ENCODE peak calls at places on chromosomes 1 and 21, in eight cellular contexts. Z is OCI-LY7, E is GM20000, I is IMR-90, J is neural progenitor cell, G is astrocyte of the spinal cord, O is dorsolateral prefrontal cortex, P is LNCaP clone FGC. X is an unnamed sample.

GRCh38 chr1:119646521-119647227 is 1.4 kb downstream of the ZNF697 start:
- DNase-seq in Z (no peak), I (peak), G (peak), E (no peak), O (no peak), P (no peak), J (peak), X (peak)

GRCh38 chr1:33181038-33181861 is 593 bp downstream of the TRIM62 start:
- DNase-seq in I (peak), O (no peak), E (peak), G (peak), J (peak), P (no peak), Z (no peak), X (no peak)

GRCh38 chr1:161220002-161220401 is 3.4 kb downstream of the APOA2 start:
- DNase-seq in E (no peak), J (no peak), G (no peak), Z (no peak), I (no peak), P (no peak), O (no peak), X (no peak)

GRCh38 chr1:116909511-116910378 is at the start of gene PTGFRN:
- DNase-seq in Z (no peak), I (peak), O (no peak), E (peak), G (peak), P (no peak), J (peak), X (peak)

GRCh38 chr21:42513151-42513984 is at the start of gene SLC37A1:
- DNase-seq in P (no peak), I (no peak), J (peak), E (peak), O (peak), Z (peak), G (no peak), X (peak)

GRCh38 chr1:224736619-224737352 is 120.7 kb downstream of the CNIH3 start:
- DNase-seq in E (peak), Z (no peak), O (no peak), P (no peak), J (no peak), G (peak), I (peak), X (peak)

GRCh38 chr1:156692958-156693857 is 12.2 kb downstream of the CRABP2 start:
- DNase-seq in J (peak), E (no peak), P (no peak), O (no peak), Z (peak), G (peak), I (no peak), X (no peak)

GRCh38 chr1:37944091-37944763 is 2.6 kb downstream of the INPP5B start:
- DNase-seq in G (peak), I (peak), O (no peak), Z (no peak), E (no peak), P (no peak), J (no peak), X (peak)

GRCh38 chr1:91929246-91929645 is 20.0 kb upstream of the BRDT start:
- DNase-seq in G (no peak), I (no peak), O (no peak), P (no peak), Z (no peak), E (no peak), J (peak), X (peak)

GRCh38 chr1:93774707-93775106 is 93.1 kb upstream of the BCAR3 start:
- DNase-seq in Z (no peak), I (peak), P (no peak), G (peak), O (no peak), E (no peak), J (no peak), X (no peak)

DNA sequence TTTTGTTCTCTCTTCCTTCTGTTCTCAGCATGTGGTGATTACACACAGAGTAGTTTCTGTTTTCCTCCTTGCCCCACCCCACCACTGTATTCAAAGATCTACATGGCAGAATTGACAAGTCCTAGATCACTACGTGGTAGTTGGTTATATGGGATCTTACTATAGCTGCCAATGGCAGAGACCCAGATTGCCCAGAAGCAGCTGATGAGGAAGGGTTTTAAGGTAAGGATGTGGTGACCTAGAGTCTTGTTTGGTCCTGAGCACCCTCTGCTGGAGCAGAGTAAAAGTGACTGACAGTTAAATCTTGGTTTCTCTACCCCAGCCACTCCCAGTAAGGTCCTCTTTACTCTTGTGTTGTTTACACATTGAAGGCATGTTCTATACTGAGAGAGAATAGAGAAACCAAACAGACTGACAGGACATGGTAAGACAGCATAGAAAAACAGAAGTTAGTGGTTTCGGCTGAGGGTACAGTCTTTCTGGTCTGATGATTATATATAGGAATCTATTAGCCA is 22.8 kb upstream of the STRIP1 start:
- DNase-seq in P (peak), O (no peak), J (peak), I (peak), E (peak), G (peak), Z (peak), X (no peak)
- TF ChIP-seq CTCF in P (peak), O (peak), J (peak), I (peak), E (peak), G (peak), Z (peak), X (peak)

DNA sequence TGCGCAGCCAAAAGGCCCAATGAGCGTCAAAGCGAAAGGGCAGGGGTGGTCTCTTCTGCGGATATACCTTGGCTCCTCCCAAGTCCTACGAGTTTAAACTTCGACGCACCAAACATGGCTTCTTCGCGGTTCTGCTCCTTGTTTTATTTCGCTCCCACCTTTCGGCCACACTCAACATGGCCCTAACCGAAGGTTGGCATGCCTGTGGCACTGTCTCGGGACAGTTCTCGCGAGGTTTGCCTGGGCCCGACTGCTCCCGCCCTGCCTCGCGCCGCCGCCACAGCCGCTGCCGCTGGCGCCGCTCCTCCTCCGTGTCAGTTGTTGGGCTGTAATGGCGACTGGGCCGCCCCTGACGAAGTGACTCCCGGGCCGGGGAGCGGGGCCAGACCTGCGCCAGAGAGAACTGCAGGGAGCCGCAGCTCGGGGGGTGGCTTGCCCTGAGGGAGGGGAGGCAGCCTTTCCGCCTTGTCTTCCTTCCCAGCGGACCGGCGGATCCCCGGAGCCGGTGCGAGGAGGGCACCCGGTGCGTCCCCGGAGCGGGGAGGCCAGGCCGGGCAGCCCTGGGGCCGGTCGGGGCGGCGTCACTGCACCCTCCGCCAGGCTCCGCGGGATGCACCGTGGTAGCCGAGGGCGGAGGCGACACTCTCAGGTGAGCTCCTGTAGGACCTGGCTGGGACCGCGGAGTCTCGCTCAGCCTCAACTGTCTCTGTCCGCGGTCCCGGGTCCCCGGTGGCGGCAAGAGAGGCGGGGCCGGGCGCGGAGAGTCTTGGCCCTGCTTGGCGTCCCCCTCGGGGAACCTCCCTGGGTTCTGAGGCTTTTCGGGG is at the start of gene CEP350:
- DNase-seq in Z (peak), I (peak), P (peak), J (peak), E (peak), O (peak), G (peak), X (peak)
- TF ChIP-seq CTCF in Z (peak), I (no peak), P (no peak), J (no peak), E (no peak), O (no peak), G (no peak), X (no peak)

DNA sequence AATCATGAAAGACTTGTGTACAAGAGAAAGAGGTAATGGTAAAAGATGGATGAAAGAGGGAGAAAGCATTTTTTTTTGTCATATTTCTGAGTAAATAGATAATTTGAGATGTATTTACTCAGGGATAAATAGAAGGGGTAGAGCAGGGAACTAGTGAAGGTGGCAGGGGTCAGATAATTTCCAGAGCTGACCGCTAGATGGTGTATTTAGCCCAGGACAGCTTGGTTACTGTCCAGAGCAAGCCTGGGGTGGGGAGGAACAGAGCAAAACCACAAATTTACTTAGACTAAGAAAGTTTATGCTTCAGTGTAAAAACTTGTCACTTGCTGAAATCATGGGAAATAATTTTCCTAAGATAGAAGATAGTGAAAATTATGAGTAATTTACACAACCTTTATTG is 91.5 kb downstream of the XCL2 start:
- DNase-seq in Z (no peak), E (peak), G (no peak), P (no peak), I (no peak), J (no peak), O (no peak), X (no peak)
- TF ChIP-seq CTCF in Z (peak), E (no peak), G (peak), P (peak), I (peak), J (peak), O (no peak), X (no peak)

GRCh38 chr21:46397211-46397905 is 61.3 kb upstream of the DIP2A start:
- DNase-seq in I (no peak), Z (no peak), J (no peak), P (no peak), O (no peak), E (no peak), G (no peak), X (no peak)
- TF ChIP-seq CTCF in I (no peak), Z (no peak), J (no peak), P (no peak), O (no peak), E (no peak), G (no peak), X (no peak)

DNA sequence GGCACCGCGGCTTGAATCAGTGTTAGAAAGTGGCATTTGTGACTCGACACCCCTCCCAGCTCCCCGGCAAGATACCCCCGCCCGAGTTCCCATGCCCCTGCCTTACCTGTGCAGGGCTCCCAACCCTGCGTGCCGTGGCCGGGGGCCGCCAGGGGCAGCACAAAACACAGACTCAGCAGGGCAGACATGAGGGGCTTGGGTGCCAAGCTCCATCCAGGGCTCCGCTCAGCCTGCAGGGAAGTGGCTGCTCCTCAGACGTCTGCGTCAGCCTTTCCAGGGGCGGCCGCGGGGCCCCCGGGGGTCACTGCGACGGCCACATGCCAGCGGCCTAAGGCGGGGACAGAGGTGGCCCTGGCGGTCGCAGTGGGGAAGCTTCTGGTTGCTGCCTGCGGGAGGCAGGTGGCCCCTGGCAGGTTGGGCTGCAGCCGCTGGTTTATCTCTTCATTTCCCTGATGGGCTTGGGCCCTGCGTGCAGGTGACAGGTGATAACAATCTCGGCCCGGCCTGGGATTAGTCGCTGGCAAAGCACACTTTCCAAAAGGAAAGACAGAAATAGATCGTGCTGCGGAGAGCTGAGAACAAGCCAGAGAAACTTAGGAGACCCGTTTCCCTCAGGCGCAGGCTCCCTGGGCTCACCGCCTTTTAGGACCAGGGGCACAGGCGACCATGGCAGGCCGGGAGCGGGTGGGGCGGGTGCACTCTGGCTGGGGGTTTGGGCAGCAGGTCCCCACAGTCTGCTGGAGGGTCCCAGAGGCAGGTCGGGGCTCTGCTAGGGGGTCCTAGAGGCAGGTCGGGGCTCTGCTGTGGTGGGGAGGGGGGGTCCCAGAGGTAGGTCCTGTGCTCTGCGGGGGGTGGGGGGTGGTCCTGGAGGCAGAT is at the start of gene TSPEAR:
- DNase-seq in P (peak), E (no peak), Z (no peak), O (no peak), I (no peak), J (peak), G (no peak), X (no peak)
- TF ChIP-seq CTCF in P (no peak), E (no peak), Z (no peak), O (no peak), I (no peak), J (peak), G (no peak), X (no peak)

DNA sequence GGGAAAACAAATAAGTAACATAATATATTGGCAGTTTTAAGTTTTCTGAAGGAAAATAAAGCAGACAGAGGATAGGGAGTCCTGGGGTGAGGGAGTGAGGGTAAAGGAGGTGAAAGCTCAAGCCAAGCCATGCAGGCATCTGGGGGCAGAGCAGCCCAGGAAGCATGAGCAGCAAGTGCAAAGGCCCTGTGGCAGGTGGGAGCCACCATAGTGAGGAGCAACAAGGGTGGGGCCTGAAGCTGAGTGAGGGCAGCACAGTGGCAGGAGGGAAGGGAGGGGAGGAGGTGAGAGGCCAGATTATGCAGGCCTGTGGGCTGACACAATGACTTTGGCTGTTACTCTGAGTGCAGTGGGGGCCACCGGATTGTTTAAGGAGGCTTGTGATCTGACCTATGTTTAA is 138.8 kb upstream of the TNR start:
- DNase-seq in G (no peak), I (no peak), Z (no peak), O (no peak), E (no peak), P (no peak), J (no peak), X (no peak)
- TF ChIP-seq CTCF in G (no peak), I (no peak), Z (no peak), O (no peak), E (no peak), P (no peak), J (no peak), X (no peak)

DNA sequence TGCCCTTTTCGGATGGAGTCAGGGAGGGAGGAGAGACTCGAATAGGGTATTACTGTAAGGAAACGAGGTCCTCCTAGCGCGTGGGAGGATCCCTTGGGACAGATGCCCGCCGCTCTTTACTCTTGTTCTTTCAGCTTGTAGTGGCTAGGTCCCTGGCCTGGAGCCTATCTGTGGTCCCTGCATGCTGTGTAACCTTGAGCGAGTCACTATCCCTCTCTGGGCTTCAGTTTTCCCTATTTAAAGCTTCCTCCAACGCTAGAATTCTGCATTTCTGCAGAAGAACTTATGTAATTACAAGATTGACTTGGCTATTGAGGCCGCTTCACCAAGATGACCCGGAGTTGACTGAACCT is 744 bp downstream of the MIER1 start:
- DNase-seq in Z (no peak), O (no peak), I (no peak), E (no peak), P (no peak), J (no peak), G (no peak), X (no peak)
- TF ChIP-seq CTCF in Z (peak), O (no peak), I (no peak), E (no peak), P (no peak), J (no peak), G (no peak), X (no peak)

DNA sequence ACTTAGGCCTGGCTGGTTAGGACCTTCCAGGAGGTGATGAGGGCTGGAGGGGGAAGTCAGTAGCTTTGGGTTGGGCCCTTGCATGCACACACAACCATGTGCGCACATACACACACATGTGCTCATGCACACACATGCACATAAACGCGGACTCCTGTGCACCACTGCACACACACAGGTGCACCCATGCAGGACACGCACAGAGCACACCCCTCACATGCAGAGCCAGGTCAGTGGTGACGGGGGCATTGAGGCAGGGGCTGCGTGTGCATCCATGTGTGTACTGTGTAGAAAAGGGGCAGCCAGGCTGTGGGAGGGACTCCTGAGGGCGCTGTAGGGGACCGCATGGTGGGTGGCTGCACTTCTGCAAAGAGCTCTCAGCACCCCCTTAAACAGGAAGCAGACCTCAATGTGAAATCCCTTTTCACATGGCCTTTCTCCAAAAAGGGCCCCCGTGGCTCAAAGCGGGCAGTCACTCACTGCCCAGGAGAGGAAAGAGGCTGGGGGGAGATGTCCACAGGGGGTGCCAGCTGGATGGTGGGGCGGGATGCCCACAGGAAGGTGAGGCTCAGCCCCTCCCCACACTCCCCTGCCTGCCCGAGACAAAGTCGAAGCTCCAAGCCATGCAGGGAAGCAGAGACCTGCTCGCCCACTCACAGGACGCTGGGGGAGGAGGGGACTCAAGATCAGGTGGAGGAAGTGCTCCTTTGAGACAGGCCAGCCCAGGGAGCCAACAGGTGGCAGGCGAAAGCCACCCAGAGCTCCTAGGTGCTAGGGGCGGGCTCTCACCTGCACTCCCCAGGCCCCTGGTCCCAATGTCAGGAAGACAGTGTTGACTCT is 95.2 kb downstream of the ITPKB start:
- DNase-seq in O (no peak), I (no peak), E (peak), Z (peak), G (no peak), P (no peak), J (no peak), X (no peak)
- TF ChIP-seq CTCF in O (no peak), I (no peak), E (peak), Z (peak), G (no peak), P (no peak), J (no peak), X (no peak)

GRCh38 chr1:167425482-167425881 is 92.8 kb downstream of the CD247 start:
- DNase-seq in G (no peak), I (no peak), P (no peak), Z (no peak), O (no peak), J (peak), E (no peak), X (no peak)

GRCh38 chr1:167426716-167427115 is 91.6 kb downstream of the CD247 start:
- DNase-seq in P (no peak), Z (no peak), I (no peak), J (no peak), O (no peak), G (no peak), E (no peak), X (no peak)

GRCh38 chr1:167420510-167420909 is 97.8 kb downstream of the CD247 start:
- DNase-seq in J (no peak), Z (no peak), E (no peak), P (no peak), O (no peak), I (no peak), G (no peak), X (no peak)

GRCh38 chr1:167427843-167428242 is 90.5 kb downstream of the CD247 start:
- DNase-seq in E (no peak), O (no peak), P (no peak), G (no peak), I (no peak), J (no peak), Z (no peak), X (no peak)

DNA sequence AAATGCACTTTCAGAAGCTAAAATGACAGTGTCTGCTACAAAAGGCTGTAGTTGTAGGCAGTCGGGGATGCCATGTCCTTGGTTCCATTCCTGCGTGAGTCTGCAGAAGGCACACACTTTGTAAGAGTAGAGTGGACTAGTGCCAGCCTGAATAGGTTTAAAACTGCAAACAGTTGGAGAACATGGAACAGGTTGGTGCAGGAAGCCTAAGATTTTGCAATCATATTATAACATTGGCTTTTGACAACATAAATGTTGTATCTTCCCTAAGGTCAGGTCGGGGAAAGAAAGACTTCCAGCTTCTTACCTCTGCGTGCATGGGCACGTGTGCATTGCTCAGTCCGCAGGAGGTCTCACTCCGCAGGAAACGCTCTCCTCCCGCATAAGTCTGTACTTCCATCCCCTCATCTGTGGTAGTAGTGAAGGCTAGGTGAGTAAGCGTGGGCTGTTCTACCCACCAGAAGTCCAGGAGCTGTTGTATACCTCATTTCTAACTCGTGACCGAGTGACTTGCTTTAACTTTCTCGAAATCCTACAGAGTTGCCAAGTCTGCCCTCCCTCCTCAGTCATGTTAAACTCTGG is 94.2 kb downstream of the CD247 start:
- DNase-seq in O (no peak), Z (no peak), E (no peak), G (no peak), P (no peak), J (no peak), I (no peak), X (no peak)
- TF ChIP-seq CTCF in O (no peak), Z (no peak), E (no peak), G (no peak), P (no peak), J (no peak), I (no peak), X (no peak)

GRCh38 chr1:213051127-213051880 is at the start of gene RPS6KC1:
- DNase-seq in G (peak), J (peak), E (peak), O (peak), Z (peak), I (peak), P (peak), X (peak)
- TF ChIP-seq CTCF in G (peak), J (no peak), E (no peak), O (peak), Z (peak), I (no peak), P (no peak), X (no peak)